ENCODE peak calls at places on chromosomes 4 and X, in ten cellular contexts. K is NCI-H2171; M is endothelial cell; S is HCEC 1CT; J is BE2C; P is activated naive CD4-positive, alpha-beta T cell; T is IMR-90; Y is effector memory CD8-positive, alpha-beta T cell; G is progenitor cell of endocrine pancreas; Z is SJSA1. C is an unnamed sample.

GRCh38 chr4:140635606-140636005 is 66.8 kb upstream of the UCP1 start:
- DNase-seq in K (no peak), M (no peak), S (peak; percentile 7), J (no peak), P (no peak), T (no peak), Y (no peak), G (no peak), Z (peak; percentile 65), C (no peak)

GRCh38 chr4:24809376-24809775 is 14.0 kb downstream of the SOD3 start:
- DNase-seq in K (no peak), M (no peak), S (no peak), J (no peak), P (no peak), T (no peak), Y (no peak), G (no peak), Z (no peak), C (no peak)

GRCh38 chr4:102578270-102578669 is 77.1 kb downstream of the NFKB1 start:
- DNase-seq in K (no peak), M (no peak), S (no peak), J (no peak), P (no peak), T (no peak), Y (no peak), G (no peak), Z (no peak), C (no peak)

GRCh38 chrX:15761564-15762191 is 23.6 kb downstream of the CA5B start:
- DNase-seq in K (no peak), M (peak; percentile 29), S (peak; percentile 31), J (peak; percentile 19), P (no peak), T (peak; percentile 41), Y (peak; percentile 23), G (no peak), Z (no peak), C (no peak)

GRCh38 chrX:96244955-96245354 is 439.7 kb upstream of the DIAPH2 start:
- DNase-seq in K (no peak), M (no peak), S (no peak), J (no peak), P (no peak), T (no peak), Y (no peak), G (no peak), Z (no peak), C (no peak)

GRCh38 chr4:26127851-26128337 is 192.9 kb upstream of the RBPJ start:
- DNase-seq in K (no peak), M (no peak), S (no peak), J (no peak), P (no peak), T (no peak), Y (no peak), G (no peak), Z (no peak), C (no peak)

GRCh38 chr4:138488527-138488926 is 246.4 kb upstream of the SLC7A11 start:
- DNase-seq in K (no peak), M (no peak), S (no peak), J (no peak), P (no peak), T (no peak), Y (no peak), G (no peak), Z (no peak), C (no peak)

GRCh38 chr4:156347412-156348075 is 393.9 kb upstream of the CTSO start:
- DNase-seq in K (no peak), M (no peak), S (peak; percentile 71), J (no peak), P (no peak), T (peak; percentile 64), Y (no peak), G (no peak), Z (no peak), C (no peak)

GRCh38 chr4:168608771-168609170 is 111.9 kb downstream of the PALLD start:
- DNase-seq in K (no peak), M (no peak), S (no peak), J (no peak), P (no peak), T (no peak), Y (no peak), G (no peak), Z (no peak), C (no peak)

GRCh38 chrX:24526616-24527015 is 61.5 kb downstream of the PDK3 start:
- DNase-seq in K (no peak), M (no peak), S (no peak), J (no peak), P (no peak), T (no peak), Y (no peak), G (no peak), Z (no peak), C (no peak)

GRCh38 chr4:173504181-173504503 is 25.9 kb downstream of the HAND2 start:
- DNase-seq in K (no peak), M (peak; percentile 3), S (no peak), J (peak; percentile 55), P (no peak), T (no peak), Y (no peak), G (no peak), Z (no peak), C (no peak)

GRCh38 chrX:110082156-110082555 is 79.2 kb downstream of the TMEM164 start:
- DNase-seq in K (no peak), M (no peak), S (peak; percentile 77), J (no peak), P (no peak), T (peak; percentile 93), Y (no peak), G (no peak), Z (no peak), C (no peak)

GRCh38 chr4:94508841-94509240 is 57.1 kb downstream of the PDLIM5 start:
- DNase-seq in K (no peak), M (no peak), S (no peak), J (no peak), P (no peak), T (no peak), Y (no peak), G (no peak), Z (no peak), C (no peak)

GRCh38 chr4:107719211-107719926 is 665 bp downstream of the PAPSS1 start:
- DNase-seq in K (no peak), M (no peak), S (peak; percentile 7), J (no peak), P (no peak), T (peak; percentile 26), Y (no peak), G (no peak), Z (no peak), C (no peak)

GRCh38 chr4:152256996-152257395 is 278.9 kb downstream of the FBXW7 start:
- DNase-seq in K (no peak), M (no peak), S (no peak), J (no peak), P (no peak), T (no peak), Y (no peak), G (no peak), Z (no peak), C (no peak)

GRCh38 chrX:109714340-109714958 is 18.6 kb downstream of the ACSL4 start:
- DNase-seq in K (no peak), M (no peak), S (peak; percentile 81), J (no peak), P (no peak), T (peak; percentile 91), Y (no peak), G (no peak), Z (peak; percentile 55), C (peak; percentile 38)

GRCh38 chr4:40196724-40197281 is at the start of gene RHOH:
- DNase-seq in K (no peak), M (peak; percentile 13), S (no peak), J (no peak), P (peak; percentile 26), T (no peak), Y (peak; percentile 73), G (no peak), Z (no peak), C (no peak)